ENCODE peak calls at places on chromosome 9, in five cellular contexts. Q is IMR-90, R is H1, S is neuronal stem cell, F is trophoblast cell. E is an unnamed sample.

GRCh38 chr9:97954550-97954989 is 16.6 kb upstream of the HEMGN start:
- DNase-seq in Q (no peak), R (peak), S (peak), F (peak), E (peak)

GRCh38 chr9:12464910-12465512 is 228.2 kb upstream of the TYRP1 start:
- DNase-seq in Q (peak), R (no peak), S (peak), F (no peak), E (peak)

GRCh38 chr9:119368681-119369581 is at the start of gene BRINP1:
- DNase-seq in Q (no peak), R (peak), S (peak), F (no peak), E (peak)

GRCh38 chr9:128203024-128203841 is at the start of gene DNM1:
- DNase-seq in Q (peak), R (no peak), S (peak), F (peak), E (peak)

GRCh38 chr9:113164536-113165300 is 13.9 kb downstream of the SLC31A2 start:
- DNase-seq in Q (peak), R (no peak), S (no peak), F (no peak), E (peak)

GRCh38 chr9:20658677-20659473 is 25.2 kb upstream of the FOCAD start:
- DNase-seq in Q (no peak), R (no peak), S (no peak), F (no peak), E (peak)

GRCh38 chr9:83185517-83186192 is 122.7 kb upstream of the RASEF start:
- DNase-seq in Q (no peak), R (no peak), S (no peak), F (no peak), E (no peak)

GRCh38 chr9:18347381-18348084 is 126.4 kb upstream of the ADAMTSL1 start:
- DNase-seq in Q (no peak), R (no peak), S (no peak), F (no peak), E (no peak)

GRCh38 chr9:22049411-22049810 is 40.3 kb upstream of the CDKN2B start:
- DNase-seq in Q (peak), R (no peak), S (no peak), F (no peak), E (peak)

GRCh38 chr9:101465330-101465915 is 29.8 kb upstream of the ALDOB start:
- DNase-seq in Q (peak), R (peak), S (peak), F (peak), E (peak)

GRCh38 chr9:90044710-90045151 is 439.9 kb downstream of the GADD45G start:
- DNase-seq in Q (no peak), R (no peak), S (no peak), F (no peak), E (peak)

GRCh38 chr9:120374817-120375216 is 205.2 kb downstream of the CDK5RAP2 start:
- DNase-seq in Q (no peak), R (no peak), S (no peak), F (no peak), E (no peak)

GRCh38 chr9:6600006-6600405 is 45.5 kb downstream of the GLDC start:
- DNase-seq in Q (no peak), R (no peak), S (no peak), F (peak), E (no peak)

GRCh38 chr9:111783857-111784256 is 10.9 kb downstream of the SHOC1 start:
- DNase-seq in Q (no peak), R (no peak), S (no peak), F (no peak), E (no peak)

GRCh38 chr9:70013598-70014196 is 30.0 kb upstream of the MAMDC2 start:
- DNase-seq in Q (peak), R (no peak), S (no peak), F (no peak), E (peak)

DNA sequence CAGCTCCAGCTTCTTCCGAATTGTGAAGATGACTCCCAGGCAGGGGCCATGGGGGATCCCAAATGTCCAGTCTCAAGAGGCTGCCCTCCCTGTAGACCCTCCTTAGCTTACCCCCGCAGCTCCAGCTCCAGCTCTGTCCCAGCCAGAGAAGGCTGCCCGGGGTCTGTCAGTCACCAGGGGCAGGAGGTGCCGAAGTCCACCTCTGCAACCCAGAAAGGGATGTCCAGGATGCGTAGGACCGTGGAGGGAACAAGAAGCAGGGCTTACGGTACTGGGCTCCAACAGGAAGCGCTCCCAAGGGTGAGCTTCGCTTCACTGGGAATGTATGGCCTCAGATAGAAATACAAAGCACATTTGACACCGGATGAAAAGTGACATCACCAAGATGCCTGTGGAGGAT is 6.0 kb downstream of the IPPK start:
- DNase-seq in Q (no peak), R (no peak), S (no peak), F (no peak), E (no peak)
- H3K9ac ChIP-seq in Q (no peak), R (no peak), S (no peak), F (no peak), E (no peak)

GRCh38 chr9:127050152-127050551 is 72.3 kb downstream of the ANGPTL2 start:
- DNase-seq in Q (no peak), R (no peak), S (no peak), F (no peak), E (no peak)

GRCh38 chr9:127049581-127049980 is 72.9 kb downstream of the ANGPTL2 start:
- DNase-seq in Q (peak), R (no peak), S (no peak), F (no peak), E (peak)

GRCh38 chr9:127047971-127048370 is 74.5 kb downstream of the ANGPTL2 start:
- DNase-seq in Q (no peak), R (no peak), S (no peak), F (no peak), E (no peak)

GRCh38 chr9:127050581-127050980 is 71.9 kb downstream of the ANGPTL2 start:
- DNase-seq in Q (no peak), R (no peak), S (no peak), F (no peak), E (no peak)

DNA sequence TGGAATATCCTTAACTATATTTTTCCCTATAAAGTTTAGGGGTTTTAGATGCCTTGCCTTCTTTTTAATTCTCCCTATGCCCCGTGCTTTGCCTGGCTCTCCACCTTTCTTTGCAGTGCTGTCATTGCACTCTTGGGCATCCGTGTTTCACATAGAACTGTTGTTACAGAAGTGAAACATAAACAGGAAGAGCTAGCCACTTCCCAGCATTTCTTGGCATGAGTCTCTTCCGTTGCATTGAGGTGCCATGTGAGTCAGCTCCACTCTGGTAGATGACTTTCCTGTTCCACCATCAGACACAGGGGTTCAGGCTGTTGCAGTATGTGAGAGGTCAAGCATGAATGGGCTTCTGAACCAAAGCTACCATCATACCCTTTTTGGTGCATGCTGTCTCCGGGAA is 73.4 kb downstream of the ANGPTL2 start:
- DNase-seq in Q (peak), R (no peak), S (no peak), F (no peak), E (peak)
- H3K4me3 ChIP-seq in Q (no peak), R (no peak), S (no peak), F (no peak), E (no peak)

DNA sequence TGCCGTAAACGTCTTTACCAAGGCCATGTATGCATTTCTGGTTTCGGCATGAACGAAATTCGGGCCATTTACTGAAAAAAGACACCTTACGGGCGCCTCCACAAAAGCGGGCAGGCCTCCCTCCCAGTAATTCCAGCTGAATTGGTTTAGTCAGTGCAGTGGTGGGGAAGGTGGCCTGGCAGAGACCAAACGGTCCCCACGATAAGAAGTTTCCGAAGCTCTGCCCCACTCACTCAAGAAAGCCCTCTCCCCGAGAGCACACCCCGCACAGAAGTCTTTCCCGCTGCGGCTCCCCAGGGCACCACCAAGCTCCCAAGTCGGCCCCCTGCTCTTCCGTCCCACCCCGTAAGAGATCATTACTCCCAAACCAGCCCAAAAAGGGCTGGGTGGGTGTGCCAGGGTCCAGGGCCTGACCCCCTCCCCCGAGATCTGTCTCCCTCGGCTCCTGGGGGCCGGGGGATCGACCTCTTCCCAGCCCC is 86.2 kb upstream of the MELK start:
- DNase-seq in Q (peak), R (no peak), S (peak), F (no peak), E (peak)
- H4K91ac ChIP-seq in Q (no peak), R (peak), S (no peak), F (peak), E (no peak)

GRCh38 chr9:19440823-19441580 is 32.2 kb downstream of the ACER2 start:
- DNase-seq in Q (no peak), R (no peak), S (no peak), F (peak), E (no peak)
- H3K9ac ChIP-seq in Q (no peak), R (no peak), S (no peak), F (no peak), E (peak)

GRCh38 chr9:87179556-87180340 is 232.4 kb upstream of the GAS1 start:
- DNase-seq in Q (no peak), R (no peak), S (no peak), F (peak), E (peak)
- H3K4me3 ChIP-seq in Q (no peak), R (no peak), S (no peak), F (no peak), E (no peak)

GRCh38 chr9:136569526-136570148 is 23.8 kb upstream of the NOTCH1 start:
- DNase-seq in Q (no peak), R (no peak), S (no peak), F (no peak), E (no peak)

GRCh38 chr9:136570191-136570845 is 24.5 kb upstream of the NOTCH1 start:
- DNase-seq in Q (no peak), R (no peak), S (no peak), F (no peak), E (no peak)

GRCh38 chr9:136572003-136572595 is 26.3 kb upstream of the NOTCH1 start:
- DNase-seq in Q (peak), R (peak), S (peak), F (no peak), E (peak)

GRCh38 chr9:136571525-136571924 is 25.7 kb upstream of the NOTCH1 start:
- DNase-seq in Q (no peak), R (no peak), S (no peak), F (no peak), E (no peak)

DNA sequence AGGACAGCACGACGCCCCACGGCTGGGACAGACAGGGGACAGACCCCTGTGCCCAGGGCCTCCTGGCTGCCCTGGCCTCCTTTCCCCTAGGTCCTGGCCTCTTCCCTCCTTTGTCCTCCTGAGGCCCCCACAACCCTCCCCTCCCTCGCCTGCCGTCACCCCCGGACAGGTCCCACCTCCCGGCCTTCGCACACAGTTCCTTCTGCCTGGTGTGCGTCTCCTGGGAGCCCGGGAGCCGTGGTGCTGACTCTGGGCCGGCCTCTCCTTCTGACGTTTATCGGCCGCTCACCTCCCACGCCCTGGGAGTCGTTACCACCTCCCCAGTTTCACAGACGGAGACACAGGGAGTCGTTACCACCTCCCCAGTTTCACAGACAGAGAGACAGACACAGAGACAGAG is 25.1 kb upstream of the NOTCH1 start:
- DNase-seq in Q (no peak), R (no peak), S (no peak), F (no peak), E (no peak)
- H4K91ac ChIP-seq in Q (peak), R (peak), S (peak), F (peak), E (peak)

GRCh38 chr9:100108572-100108971 is 9.5 kb downstream of the INVS start:
- DNase-seq in Q (no peak), R (no peak), S (no peak), F (no peak), E (peak)
- H3K9ac ChIP-seq in Q (no peak), R (no peak), S (no peak), F (no peak), E (no peak)

GRCh38 chr9:131008563-131008908 is 438 bp upstream of the LAMC3 start:
- DNase-seq in Q (no peak), R (no peak), S (no peak), F (no peak), E (no peak)
- H3K4me3 ChIP-seq in Q (peak), R (peak), S (no peak), F (no peak), E (peak)

E was measured in mesenchymal stem cell.